ENCODE peak calls at places on chromosomes 2 and 18, in ten cellular contexts. J, P, T, O, H, S, W, E, Z and V are unnamed samples. For H3K36me3 and H3K9me3, the result is how much of the 10 kb centered on the place peaks cover.

GRCh38 chr2:74007120-74007519 is 22.4 kb downstream of the TET3 start:
- DNase-seq in E (no peak), J (no peak), P (no peak), Z (no peak), W (no peak), T (peak), O (peak), S (no peak), H (no peak), V (no peak)

GRCh38 chr2:48114256-48114655 is 208.0 kb upstream of the FBXO11 start:
- DNase-seq in S (peak), O (peak), T (peak), P (no peak), W (no peak), Z (no peak), H (peak), J (peak), E (no peak), V (no peak)

GRCh38 chr2:237724811-237725478 is 73.6 kb upstream of the RBM44 start:
- DNase-seq in Z (no peak), W (no peak), E (peak), J (no peak), O (no peak), T (no peak), H (no peak), S (no peak), P (no peak), V (no peak)

GRCh38 chr18:1383465-1383864 is 478.8 kb downstream of the ADCYAP1 start:
- DNase-seq in T (no peak), Z (no peak), E (no peak), H (no peak), J (no peak), S (no peak), W (no peak), P (no peak), O (no peak), V (no peak)

GRCh38 chr2:131034122-131035051 is 58.9 kb downstream of the FAM168B start:
- DNase-seq in H (no peak), E (no peak), P (peak), S (no peak), O (peak), Z (no peak), T (peak), W (no peak), J (peak), V (no peak)

GRCh38 chr18:76456018-76456750 is 38.9 kb downstream of the ZNF516 start:
- DNase-seq in P (peak), E (no peak), H (no peak), W (no peak), T (no peak), O (no peak), J (no peak), S (no peak), Z (peak), V (no peak)

GRCh38 chr2:205043285-205043684 is 498.0 kb downstream of the PARD3B start:
- DNase-seq in T (no peak), O (no peak), S (no peak), W (no peak), H (no peak), P (no peak), E (no peak), J (no peak), Z (no peak), V (no peak)

GRCh38 chr2:179862898-179863458 is 1.6 kb upstream of the ZNF385B start:
- DNase-seq in J (no peak), O (no peak), W (no peak), E (no peak), H (no peak), Z (no peak), S (no peak), T (no peak), P (no peak), V (no peak)

GRCh38 chr2:41930807-41931566 is 116.8 kb upstream of the PKDCC start:
- DNase-seq in H (peak), W (no peak), Z (no peak), E (no peak), T (no peak), J (peak), P (no peak), S (no peak), O (peak), V (no peak)

GRCh38 chr18:65753520-65753919 is 2.7 kb downstream of the CDH7 start:
- DNase-seq in T (no peak), P (no peak), H (peak), Z (no peak), E (no peak), J (no peak), S (peak), W (peak), O (no peak), V (no peak)

GRCh38 chr2:65055427-65056214 is 595 bp upstream of the CEP68 start:
- DNase-seq in J (no peak), T (no peak), E (no peak), W (peak), Z (no peak), O (no peak), P (peak), S (no peak), H (no peak), V (no peak)

GRCh38 chr2:187526776-187527175 is 27.5 kb downstream of the TFPI start:
- DNase-seq in O (no peak), S (no peak), Z (no peak), E (no peak), W (no peak), P (no peak), T (no peak), J (no peak), H (no peak), V (no peak)

DNA sequence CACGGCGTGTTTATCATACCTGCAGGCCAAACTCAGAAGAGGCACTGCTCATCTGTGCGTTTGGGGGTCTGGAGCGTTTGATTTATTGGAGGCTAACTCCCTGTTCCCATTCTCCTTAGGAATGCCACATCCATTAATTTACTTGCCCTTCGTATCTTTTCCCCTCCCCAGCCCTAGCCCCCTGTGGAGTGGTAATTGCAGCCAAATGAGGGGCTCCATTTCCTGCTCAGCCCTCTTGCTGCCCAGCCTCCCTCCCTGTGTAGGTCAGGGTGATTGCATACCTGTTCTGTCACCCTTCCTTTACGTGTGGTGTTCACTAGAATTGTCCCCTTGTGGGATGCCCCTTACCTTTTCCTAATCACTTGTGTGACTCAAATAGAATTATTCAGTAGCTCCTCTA is 120.4 kb downstream of the MAP3K20 start:
- DNase-seq in P (no peak), S (no peak), T (no peak), O (no peak), W (no peak), E (no peak), Z (no peak), H (no peak), J (no peak), V (no peak)
- H3K36me3 ChIP-seq in P (under half), S (under half), T (under half), O (under half), W (under half), E (under half), Z (under half), H (under half), J (under half), V (under half)

GRCh38 chr2:88054300-88055048 is 1.1 kb downstream of the KRCC1 start:
- DNase-seq in T (no peak), S (no peak), Z (no peak), H (peak), J (no peak), P (peak), W (no peak), O (peak), E (no peak), V (no peak)
- H3K9me3 ChIP-seq in T (under half), S (under half), Z (under half), H (under half), J (under half), P (under half), W (under half), O (under half), E (under half), V (under half)

DNA sequence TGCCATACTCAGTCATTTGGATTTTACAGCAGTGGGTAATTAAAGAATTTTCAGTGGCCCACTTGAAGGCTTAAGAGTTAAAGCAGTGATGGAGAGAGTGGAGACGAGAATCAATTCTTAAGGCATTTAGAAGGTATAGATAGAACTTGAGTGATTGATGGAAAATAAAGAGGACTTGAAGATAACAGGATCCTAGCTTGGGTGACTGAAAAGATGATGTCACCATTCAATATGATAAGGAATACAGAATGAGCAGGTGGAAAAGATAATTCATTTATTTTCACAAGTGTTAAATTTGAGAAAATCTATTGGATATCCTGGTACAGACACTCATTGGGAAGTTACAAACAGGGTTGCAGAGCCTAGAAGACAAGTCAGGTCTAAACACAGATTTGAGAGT is 35.2 kb downstream of the XRCC5 start:
- DNase-seq in J (no peak), W (no peak), E (no peak), T (no peak), H (no peak), Z (no peak), P (no peak), S (no peak), O (no peak), V (no peak)
- H3K36me3 ChIP-seq in J (half or more), W (under half), E (under half), T (under half), H (half or more), Z (under half), P (half or more), S (half or more), O (half or more), V (half or more)

DNA sequence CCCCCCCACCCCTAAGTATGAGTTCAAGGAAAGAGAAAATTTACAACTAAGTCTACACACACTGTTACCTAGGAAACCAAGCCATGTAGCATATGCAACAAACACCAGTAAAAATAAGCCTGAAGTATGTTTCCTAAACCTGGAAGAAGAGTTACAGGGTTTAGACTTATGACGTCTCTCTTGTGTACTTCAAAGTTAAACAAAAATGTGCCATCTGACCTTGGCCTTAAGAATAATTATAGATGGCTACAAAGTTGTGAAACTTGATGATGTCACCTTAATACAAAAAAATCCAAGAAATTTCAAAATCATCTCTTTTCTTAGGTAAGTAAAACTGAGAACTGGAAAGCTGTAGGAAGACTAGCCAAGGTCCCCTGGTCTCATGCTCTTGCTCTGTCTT is 297.6 kb upstream of the NRXN1 start:
- DNase-seq in O (no peak), J (no peak), P (no peak), Z (no peak), T (peak), W (no peak), H (no peak), S (no peak), E (no peak), V (no peak)
- H3K9me3 ChIP-seq in O (under half), J (under half), P (under half), Z (under half), T (under half), W (under half), H (under half), S (under half), E (under half), V (under half)

DNA sequence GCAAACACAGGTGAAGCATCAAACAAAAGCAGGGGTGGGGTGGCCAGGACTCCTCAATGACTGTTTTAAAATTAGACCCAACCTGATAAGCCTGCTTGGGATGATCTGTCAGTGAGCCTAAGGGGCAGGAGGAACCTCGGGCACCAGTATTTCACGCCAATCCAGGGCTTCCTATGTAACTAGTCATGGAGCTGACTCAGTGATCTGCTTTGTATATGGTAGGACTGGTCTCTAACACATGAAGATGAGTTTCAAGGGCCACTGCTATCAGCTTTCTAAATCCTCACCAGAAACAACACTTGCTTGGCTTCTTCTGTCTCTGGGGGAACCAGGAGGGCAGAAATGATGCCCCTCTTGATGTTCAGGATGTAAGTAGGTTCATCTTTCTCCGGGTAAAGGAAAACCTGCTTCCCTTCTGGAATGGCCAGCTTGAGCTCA is 6.2 kb downstream of the APOB start:
- DNase-seq in W (no peak), P (no peak), E (no peak), T (no peak), S (no peak), Z (no peak), H (no peak), O (no peak), J (no peak), V (no peak)
- H3K36me3 ChIP-seq in W (under half), P (under half), E (under half), T (under half), S (under half), Z (under half), H (under half), O (under half), J (under half), V (under half)

GRCh38 chr2:231099918-231100317 is 24.9 kb downstream of the HTR2B start:
- DNase-seq in J (no peak), T (no peak), O (no peak), W (no peak), P (no peak), H (no peak), S (no peak), Z (no peak), E (no peak), V (no peak)

GRCh38 chr2:231093956-231094355 is 30.9 kb downstream of the HTR2B start:
- DNase-seq in T (no peak), O (no peak), Z (no peak), E (no peak), P (no peak), S (no peak), J (no peak), H (no peak), W (no peak), V (no peak)

DNA sequence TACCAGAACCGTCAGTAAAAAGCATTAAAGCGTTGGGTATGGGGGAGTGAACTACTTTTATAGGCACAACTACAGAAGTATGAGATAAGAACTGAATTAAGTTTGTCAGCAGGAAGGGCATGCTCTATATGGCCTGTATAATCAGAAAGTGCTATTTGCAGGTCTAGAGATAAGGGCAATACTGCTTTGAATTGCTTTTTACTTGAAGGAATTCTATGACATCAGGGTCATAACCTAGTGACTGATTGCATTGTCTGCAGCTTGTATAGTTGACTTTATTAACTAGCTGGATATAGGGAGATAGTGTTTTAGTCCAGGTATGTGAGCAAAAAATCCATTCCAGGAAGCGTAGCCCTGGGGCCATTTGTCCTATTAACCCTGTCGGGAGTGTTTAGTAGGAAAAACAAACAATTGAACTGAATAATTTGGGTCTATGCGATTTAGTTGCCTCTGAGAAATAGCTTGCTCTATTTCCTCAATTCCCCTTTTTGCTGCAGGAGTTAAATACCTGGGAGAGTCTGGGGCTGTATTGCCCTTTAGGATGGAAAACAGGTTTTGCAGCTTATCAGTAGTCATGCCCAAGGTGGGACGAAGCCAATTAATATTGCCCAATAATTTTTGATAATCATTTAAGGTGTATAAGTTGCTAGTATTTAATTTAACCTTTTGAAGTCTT is 30.0 kb downstream of the HTR2B start:
- DNase-seq in P (no peak), J (no peak), T (no peak), S (no peak), H (no peak), E (no peak), Z (no peak), W (no peak), O (no peak), V (no peak)
- H3K9me3 ChIP-seq in P (under half), J (under half), T (under half), S (under half), H (under half), E (under half), Z (under half), W (under half), O (under half), V (under half)